ENCODE peak calls at places on chromosomes 13 and 19, in four cellular contexts. One of them, this sample, is unnamed.

GRCh38 chr13:25085125-25085742 is 10.7 kb upstream of the PABPC3 start:
- DNase-seq in IMR-90: peak
- DNase-seq in K562: no peak
- DNase-seq in GM12878: no peak
- DNase-seq in this sample: peak

GRCh38 chr13:33250594-33250993 is 35.0 kb downstream of the STARD13 start:
- DNase-seq in GM12878: no peak
- DNase-seq in K562: no peak
- DNase-seq in IMR-90: peak
- DNase-seq in this sample: peak

GRCh38 chr13:101157261-101157660 is 259.0 kb downstream of the NALCN start:
- DNase-seq in K562: no peak
- DNase-seq in GM12878: no peak
- DNase-seq in IMR-90: no peak
- DNase-seq in this sample: no peak

GRCh38 chr19:11345122-11345752 is 831 bp downstream of the TMEM205 start:
- DNase-seq in GM12878: no peak
- DNase-seq in IMR-90: no peak
- DNase-seq in K562: no peak
- DNase-seq in this sample: peak

GRCh38 chr19:56066152-56067023 is 54.7 kb downstream of the ZNF787 start:
- DNase-seq in IMR-90: peak
- DNase-seq in K562: peak
- DNase-seq in GM12878: no peak
- DNase-seq in this sample: peak

GRCh38 chr19:39434123-39435076 is 1.3 kb downstream of the RPS16 start:
- DNase-seq in GM12878: no peak
- DNase-seq in K562: no peak
- DNase-seq in IMR-90: no peak
- DNase-seq in this sample: no peak

GRCh38 chr13:22169473-22169872 is 498.6 kb downstream of the FGF9 start:
- DNase-seq in K562: no peak
- DNase-seq in IMR-90: no peak
- DNase-seq in GM12878: no peak
- DNase-seq in this sample: no peak

GRCh38 chr19:34676697-34677385 is at the start of gene SCGB2B2:
- DNase-seq in K562: no peak
- DNase-seq in IMR-90: no peak
- DNase-seq in GM12878: peak
- DNase-seq in this sample: no peak

GRCh38 chr19:10142701-10143375 is 23.1 kb upstream of the EIF3G start:
- DNase-seq in GM12878: no peak
- DNase-seq in K562: no peak
- DNase-seq in IMR-90: no peak
- DNase-seq in this sample: no peak

GRCh38 chr13:32211788-32212187 is 103.4 kb downstream of the ZAR1L start:
- DNase-seq in K562: no peak
- DNase-seq in IMR-90: peak
- DNase-seq in GM12878: no peak
- DNase-seq in this sample: no peak

GRCh38 chr13:80214521-80214941 is 126.4 kb downstream of the SPRY2 start:
- DNase-seq in GM12878: no peak
- DNase-seq in IMR-90: peak
- DNase-seq in K562: no peak
- DNase-seq in this sample: no peak

GRCh38 chr13:40508112-40508511 is 158.3 kb downstream of the FOXO1 start:
- DNase-seq in K562: no peak
- DNase-seq in IMR-90: no peak
- DNase-seq in GM12878: no peak
- DNase-seq in this sample: peak

GRCh38 chr13:46562152-46562551 is 9.2 kb downstream of the LRCH1 start:
- DNase-seq in IMR-90: no peak
- DNase-seq in K562: no peak
- DNase-seq in GM12878: no peak
- DNase-seq in this sample: no peak

GRCh38 chr19:5609881-5610280 is 12.7 kb downstream of the SAFB2 start:
- DNase-seq in GM12878: no peak
- DNase-seq in K562: no peak
- DNase-seq in IMR-90: no peak
- DNase-seq in this sample: no peak

GRCh38 chr19:15156391-15156790 is 44.4 kb downstream of the NOTCH3 start:
- DNase-seq in K562: no peak
- DNase-seq in IMR-90: no peak
- DNase-seq in GM12878: no peak
- DNase-seq in this sample: no peak

DNA sequence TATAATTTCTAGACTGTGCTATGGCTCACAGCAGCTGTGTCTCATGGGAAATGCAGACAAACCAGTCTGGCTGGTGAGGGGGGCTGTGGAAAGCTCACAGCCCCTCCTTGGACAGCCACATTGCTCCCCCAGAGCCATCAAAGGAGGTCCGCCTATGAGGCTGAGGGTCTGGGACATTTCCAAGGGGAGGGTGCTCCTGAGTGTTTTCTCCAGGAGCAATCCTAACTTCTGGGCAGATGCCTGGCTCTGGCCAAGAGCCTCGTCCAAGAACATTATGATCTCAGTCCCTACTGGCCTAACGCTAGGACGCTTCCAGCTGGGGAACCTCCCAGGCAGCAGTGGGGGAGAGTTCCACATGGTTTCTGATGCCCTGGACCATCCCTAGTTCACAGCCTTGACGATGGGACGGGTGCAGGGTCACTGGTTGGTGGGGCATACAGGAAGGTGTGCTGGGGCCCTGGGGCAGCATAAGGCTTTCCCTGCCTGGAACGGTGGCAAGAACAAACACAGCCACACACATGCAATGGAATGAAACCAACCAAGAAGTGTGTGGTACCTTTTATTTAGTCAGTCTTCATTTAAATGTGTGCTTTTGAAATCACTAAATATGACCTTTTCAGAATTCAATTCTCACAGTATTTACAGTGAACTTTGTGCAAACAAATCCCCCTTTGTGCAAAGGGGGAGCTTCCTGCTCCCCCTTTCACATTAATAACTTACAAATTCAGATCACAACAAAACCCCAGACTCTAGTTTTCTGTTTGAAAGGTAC is 60.6 kb downstream of the CDADC1 start:
- DNase-seq in GM12878: no peak
- DNase-seq in K562: no peak
- DNase-seq in IMR-90: peak
- DNase-seq in this sample: peak
- H3K27ac ChIP-seq in GM12878: no peak
- H3K27ac ChIP-seq in K562: no peak
- H3K27ac ChIP-seq in IMR-90: peak
- H3K27ac ChIP-seq in this sample: peak

GRCh38 chr13:113149711-113150544 is 8.5 kb upstream of the PROZ start:
- DNase-seq in GM12878: no peak
- DNase-seq in K562: no peak
- DNase-seq in IMR-90: no peak
- DNase-seq in this sample: no peak

GRCh38 chr13:113146750-113147149 is 11.7 kb upstream of the PROZ start:
- DNase-seq in IMR-90: no peak
- DNase-seq in GM12878: no peak
- DNase-seq in K562: no peak
- DNase-seq in this sample: no peak

GRCh38 chr13:113148940-113149503 is 9.4 kb upstream of the PROZ start:
- DNase-seq in GM12878: no peak
- DNase-seq in IMR-90: no peak
- DNase-seq in K562: no peak
- DNase-seq in this sample: no peak

GRCh38 chr13:113147206-113147605 is 11.2 kb upstream of the PROZ start:
- DNase-seq in IMR-90: no peak
- DNase-seq in K562: no peak
- DNase-seq in GM12878: no peak
- DNase-seq in this sample: no peak

DNA sequence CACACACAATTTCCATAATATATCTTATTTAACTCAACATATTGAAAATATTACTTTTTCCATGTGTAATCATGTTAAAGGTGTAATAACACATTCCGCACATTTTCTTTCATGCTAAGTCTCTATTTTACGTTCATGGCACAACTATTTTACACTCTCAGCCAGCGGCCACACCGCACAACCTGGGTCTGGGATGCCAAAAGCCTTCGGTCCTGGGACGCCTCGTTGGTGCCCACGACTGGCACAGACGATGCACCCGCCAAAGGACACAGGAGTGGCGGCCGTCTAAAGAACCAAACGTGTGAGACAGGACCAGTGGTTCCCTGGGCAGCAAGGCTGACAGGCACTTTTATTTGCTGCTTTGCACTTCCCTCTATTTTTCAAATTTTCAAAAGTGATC is 10.0 kb upstream of the PROZ start:
- DNase-seq in IMR-90: no peak
- DNase-seq in GM12878: no peak
- DNase-seq in K562: no peak
- DNase-seq in this sample: no peak
- TF ChIP-seq FOS in IMR-90: no peak
- TF ChIP-seq FOS in GM12878: no peak
- TF ChIP-seq FOS in K562: no peak
- TF ChIP-seq FOS in this sample: no peak

GRCh38 chr19:17125052-17125727 is 49.6 kb downstream of the MYO9B start:
- DNase-seq in K562: no peak
- DNase-seq in IMR-90: peak
- DNase-seq in GM12878: peak
- DNase-seq in this sample: no peak

GRCh38 chr19:17124025-17124424 is 48.4 kb downstream of the MYO9B start:
- DNase-seq in GM12878: no peak
- DNase-seq in K562: no peak
- DNase-seq in IMR-90: no peak
- DNase-seq in this sample: no peak

GRCh38 chr19:17125728-17126677 is 50.4 kb downstream of the MYO9B start:
- DNase-seq in K562: no peak
- DNase-seq in GM12878: peak
- DNase-seq in IMR-90: peak
- DNase-seq in this sample: no peak

GRCh38 chr19:17121736-17122293 is 46.2 kb downstream of the MYO9B start:
- DNase-seq in IMR-90: peak
- DNase-seq in GM12878: no peak
- DNase-seq in K562: no peak
- DNase-seq in this sample: no peak

GRCh38 chr19:17123041-17123440 is 47.5 kb downstream of the MYO9B start:
- DNase-seq in IMR-90: no peak
- DNase-seq in K562: no peak
- DNase-seq in GM12878: no peak
- DNase-seq in this sample: no peak
- H3K27ac ChIP-seq in IMR-90: no peak
- H3K27ac ChIP-seq in K562: no peak
- H3K27ac ChIP-seq in GM12878: peak
- H3K27ac ChIP-seq in this sample: no peak

GRCh38 chr13:98896868-98897144 is 81.1 kb downstream of the DOCK9 start:
- DNase-seq in IMR-90: no peak
- DNase-seq in GM12878: no peak
- DNase-seq in K562: no peak
- DNase-seq in this sample: no peak
- TF ChIP-seq FOS in IMR-90: no peak
- TF ChIP-seq FOS in GM12878: no peak
- TF ChIP-seq FOS in K562: no peak
- TF ChIP-seq FOS in this sample: no peak

GRCh38 chr19:37929512-37929911 is 22.5 kb downstream of the SIPA1L3 start:
- DNase-seq in IMR-90: no peak
- DNase-seq in K562: no peak
- DNase-seq in GM12878: no peak
- DNase-seq in this sample: no peak
- H3K27ac ChIP-seq in IMR-90: no peak
- H3K27ac ChIP-seq in K562: no peak
- H3K27ac ChIP-seq in GM12878: peak
- H3K27ac ChIP-seq in this sample: no peak

GRCh38 chr13:97222934-97223710 is 989 bp downstream of the MBNL2 start:
- DNase-seq in IMR-90: no peak
- DNase-seq in GM12878: no peak
- DNase-seq in K562: no peak
- DNase-seq in this sample: peak
- TF ChIP-seq FOS in IMR-90: no peak
- TF ChIP-seq FOS in GM12878: no peak
- TF ChIP-seq FOS in K562: no peak
- TF ChIP-seq FOS in this sample: no peak

GRCh38 chr19:46863818-46864629 is 3.2 kb downstream of the ARHGAP35 start:
- DNase-seq in GM12878: no peak
- DNase-seq in K562: no peak
- DNase-seq in IMR-90: peak
- DNase-seq in this sample: peak
- H3K27ac ChIP-seq in GM12878: no peak
- H3K27ac ChIP-seq in K562: peak
- H3K27ac ChIP-seq in IMR-90: peak
- H3K27ac ChIP-seq in this sample: peak

GRCh38 chr13:63864171-63864902 is 2448.7 kb upstream of the PCDH20 start:
- DNase-seq in K562: no peak
- DNase-seq in IMR-90: peak
- DNase-seq in GM12878: no peak
- DNase-seq in this sample: no peak
- TF ChIP-seq FOS in K562: no peak
- TF ChIP-seq FOS in IMR-90: no peak
- TF ChIP-seq FOS in GM12878: no peak
- TF ChIP-seq FOS in this sample: no peak

This sample was measured in endothelial cell of umbilical vein.